ENCODE peak calls at places on chromosomes 13 and 19, in seven cellular contexts. U is BJ; K is RWPE2; X is prostate gland; O is CD8-positive, alpha-beta T cell; S is tibial artery; C is brain microvascular endothelial cell. N is an unnamed sample.

GRCh38 chr19:14051980-14052379 is 9.9 kb downstream of the PALM3 start:
- DNase-seq in O (no peak), C (no peak), U (no peak), K (no peak), X (no peak), S (no peak), N (no peak)

GRCh38 chr13:111389621-111390521 is 69.4 kb downstream of the TEX29 start:
- DNase-seq in X (no peak), O (no peak), U (no peak), C (no peak), S (peak; percentile 44), K (no peak), N (no peak)

GRCh38 chr19:372306-372890 is 27.8 kb upstream of the MIER2 start:
- DNase-seq in X (no peak), C (peak; percentile 3), S (no peak), O (no peak), U (peak; percentile 39), K (no peak), N (peak; percentile 59)

GRCh38 chr13:93420887-93421286 is 194.3 kb downstream of the GPC6 start:
- DNase-seq in O (no peak), U (no peak), C (no peak), S (no peak), K (no peak), X (no peak), N (no peak)

GRCh38 chr13:86932935-86933334 is 738.2 kb upstream of the SLITRK5 start:
- DNase-seq in O (no peak), S (no peak), K (no peak), U (no peak), X (no peak), C (no peak), N (no peak)

GRCh38 chr13:104295537-104295936 is 1229.3 kb upstream of the SLC10A2 start:
- DNase-seq in X (no peak), K (no peak), U (no peak), S (no peak), O (no peak), C (no peak), N (no peak)

GRCh38 chr13:26663801-26664200 is 96.8 kb downstream of the GPR12 start:
- DNase-seq in S (no peak), X (no peak), O (no peak), U (no peak), C (no peak), K (no peak), N (no peak)

GRCh38 chr19:13396256-13397080 is 109.8 kb downstream of the CACNA1A start:
- DNase-seq in S (peak; percentile 73), U (peak; percentile 21), C (peak; percentile 41), O (no peak), K (no peak), X (no peak), N (peak; percentile 47)

GRCh38 chr13:87498681-87499080 is 172.5 kb upstream of the SLITRK5 start:
- DNase-seq in S (no peak), O (no peak), U (no peak), K (no peak), C (no peak), X (no peak), N (no peak)

GRCh38 chr13:30113531-30113930 is 193.8 kb downstream of the KATNAL1 start:
- DNase-seq in S (no peak), C (no peak), X (no peak), K (no peak), O (no peak), U (no peak), N (no peak)

DNA sequence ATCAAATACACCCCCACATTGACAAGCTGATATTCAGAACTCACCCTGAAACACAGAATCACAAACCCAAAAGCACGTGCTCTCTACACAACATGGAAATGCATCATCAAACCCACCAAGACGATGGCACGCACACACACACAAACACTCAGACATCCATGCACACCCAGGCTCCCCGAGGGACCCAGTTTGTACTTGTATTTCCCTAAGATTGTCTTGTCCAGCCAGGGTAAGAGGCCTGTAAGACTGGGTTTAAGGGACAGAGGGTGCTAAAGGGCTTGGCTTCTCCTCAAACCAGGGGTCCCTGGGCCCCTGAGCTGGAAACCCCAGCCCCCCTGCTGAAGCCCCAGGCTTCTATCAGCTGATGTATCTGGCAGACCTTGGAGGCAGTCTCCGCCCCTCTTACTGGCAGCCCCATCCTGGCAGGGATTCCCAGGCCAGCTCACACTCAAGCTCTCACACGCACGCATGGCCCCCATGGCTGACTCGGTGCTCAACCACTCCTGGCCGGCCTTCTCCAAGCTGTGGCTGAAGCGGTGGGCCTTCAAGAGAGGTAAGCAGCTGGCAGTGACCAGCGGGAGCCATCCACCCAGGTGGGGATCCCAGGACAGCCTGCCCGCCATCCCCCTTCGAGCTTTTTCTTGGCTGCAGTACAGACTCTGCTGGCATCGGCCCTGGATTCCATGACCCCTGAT is 6.6 kb downstream of the ARHGEF18 start:
- DNase-seq in S (no peak), U (no peak), O (no peak), K (no peak), C (no peak), X (no peak), N (no peak)
- H3K4me3 ChIP-seq in S (no peak overlapping the region), U (no peak overlapping the region), O (no peak overlapping the region), K (no peak overlapping the region), C (no peak overlapping the region), X (no peak overlapping the region), N (no peak overlapping the region)

DNA sequence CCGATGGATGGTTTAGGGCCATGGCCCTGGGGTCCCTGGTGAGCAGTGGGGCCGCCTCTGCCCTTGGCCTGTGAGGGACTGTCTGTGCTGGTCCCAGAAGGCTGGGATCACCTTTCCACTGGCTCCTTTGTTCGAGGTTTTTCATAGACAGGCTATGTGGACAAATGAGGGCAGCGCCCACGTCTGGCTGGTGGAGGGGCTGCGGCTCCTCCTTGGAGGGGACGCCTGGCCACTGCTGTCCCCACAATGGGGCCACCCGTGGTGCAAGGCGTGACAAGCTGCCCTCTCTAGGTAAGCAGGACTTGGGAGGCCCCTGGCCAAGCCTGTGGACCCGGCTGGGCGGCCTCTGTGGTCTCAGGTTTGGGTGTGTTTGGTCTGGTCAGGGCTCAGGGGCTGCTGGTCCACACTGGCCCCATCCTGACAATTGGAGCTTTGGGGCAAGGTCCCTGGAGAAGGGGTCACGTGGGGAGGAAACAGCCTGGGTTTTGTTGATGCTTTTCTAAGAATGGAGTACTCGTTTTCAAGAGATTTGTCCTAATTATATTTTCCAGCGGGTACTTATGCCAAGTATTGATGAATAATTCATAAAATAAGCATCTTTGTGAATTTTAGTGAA is 33.3 kb downstream of the MCF2L start:
- DNase-seq in C (no peak), U (no peak), X (no peak), S (no peak), K (no peak), O (no peak), N (no peak)
- H3K4me3 ChIP-seq in C (no peak overlapping the region), U (no peak overlapping the region), X (peak overlapping the region; percentile 37), S (no peak overlapping the region), K (no peak overlapping the region), O (no peak overlapping the region), N (no peak overlapping the region)

GRCh38 chr19:29259867-29260281 is 46.9 kb upstream of the UQCRFS1 start:
- DNase-seq in C (no peak), S (no peak), K (no peak), O (no peak), U (no peak), X (no peak), N (no peak)
- H3K4me3 ChIP-seq in C (no peak overlapping the region), S (no peak overlapping the region), K (no peak overlapping the region), O (no peak overlapping the region), U (no peak overlapping the region), X (no peak overlapping the region), N (no peak overlapping the region)

GRCh38 chr19:38047641-38048040 is 140.6 kb downstream of the SIPA1L3 start:
- DNase-seq in S (no peak), O (no peak), U (no peak), K (no peak), X (no peak), C (no peak), N (no peak)
- H3K4me3 ChIP-seq in S (no peak overlapping the region), O (no peak overlapping the region), U (no peak overlapping the region), K (no peak overlapping the region), X (no peak overlapping the region), C (no peak overlapping the region), N (no peak overlapping the region)

DNA sequence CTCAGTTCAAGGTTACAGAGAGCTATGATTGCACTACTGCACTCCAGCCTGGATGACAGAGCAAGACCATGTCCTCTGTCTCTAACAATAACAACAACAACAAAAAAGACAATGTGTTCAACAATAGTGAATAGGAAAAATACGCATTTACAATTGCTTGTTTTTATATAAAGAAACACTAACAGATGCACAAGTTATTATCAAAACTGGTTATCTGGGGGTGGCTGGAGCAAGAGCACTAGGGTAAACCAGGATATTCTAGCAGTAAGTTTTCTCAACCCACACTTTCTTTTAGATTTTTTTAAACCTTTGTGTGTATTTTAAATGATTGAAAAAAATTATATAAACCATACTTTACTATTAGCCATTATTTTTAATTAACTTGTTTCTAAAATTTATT is 33.1 kb downstream of the ZNF44 start:
- DNase-seq in O (no peak), U (no peak), K (no peak), S (no peak), X (no peak), C (no peak), N (no peak)
- H3K4me3 ChIP-seq in O (no peak overlapping the region), U (no peak overlapping the region), K (no peak overlapping the region), S (no peak overlapping the region), X (no peak overlapping the region), C (no peak overlapping the region), N (no peak overlapping the region)

DNA sequence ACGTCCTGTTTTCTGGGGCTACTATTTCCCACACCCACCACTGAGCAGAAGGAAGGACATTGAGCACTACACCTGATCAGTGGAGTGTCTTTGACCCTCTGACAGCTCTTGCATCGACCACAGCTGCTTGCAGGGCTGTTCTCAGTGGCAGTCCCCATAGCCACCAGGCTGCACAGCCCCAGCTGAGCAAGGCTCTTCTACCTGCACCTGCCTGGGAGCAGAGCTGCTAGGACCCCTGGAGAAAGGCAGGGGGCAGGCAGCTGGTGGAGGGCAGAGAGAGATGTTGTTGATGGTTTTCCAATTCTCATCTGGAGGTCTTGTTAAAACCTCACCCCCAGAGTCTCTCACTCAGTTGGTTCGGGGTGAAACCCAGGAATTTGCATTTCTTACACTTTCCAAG is 361.8 kb upstream of the ZNF507 start:
- DNase-seq in C (no peak), U (no peak), S (no peak), O (no peak), K (no peak), X (no peak), N (no peak)
- H3K4me3 ChIP-seq in C (no peak overlapping the region), U (no peak overlapping the region), S (no peak overlapping the region), O (no peak overlapping the region), K (no peak overlapping the region), X (no peak overlapping the region), N (no peak overlapping the region)

GRCh38 chr13:76764916-76765315 is 121.3 kb downstream of the KCTD12 start:
- DNase-seq in C (no peak), O (no peak), S (no peak), U (no peak), K (no peak), X (no peak), N (no peak)
- H3K4me3 ChIP-seq in C (no peak overlapping the region), O (no peak overlapping the region), S (no peak overlapping the region), U (no peak overlapping the region), K (no peak overlapping the region), X (no peak overlapping the region), N (no peak overlapping the region)

GRCh38 chr19:17871032-17871877 is 490 bp upstream of the SLC5A5 start:
- DNase-seq in S (no peak), O (no peak), C (no peak), X (no peak), U (no peak), K (no peak), N (no peak)
- H3K4me3 ChIP-seq in S (no peak overlapping the region), O (peak overlapping the region; percentile 20), C (no peak overlapping the region), X (no peak overlapping the region), U (no peak overlapping the region), K (no peak overlapping the region), N (no peak overlapping the region)

GRCh38 chr19:45125975-45126493 is 33.1 kb downstream of the PPP1R37 start:
- DNase-seq in S (no peak), O (peak; percentile 46), K (no peak), X (peak; percentile 60), C (peak; percentile 48), U (no peak), N (peak; percentile 27)
- H3K4me3 ChIP-seq in S (no peak overlapping the region), O (no peak overlapping the region), K (no peak overlapping the region), X (no peak overlapping the region), C (no peak overlapping the region), U (no peak overlapping the region), N (no peak overlapping the region)